ENCODE peak calls at places on chromosomes 1 and 21, in four cellular contexts. Y, K, X and J are unnamed samples.

GRCh38 chr1:55380313-55380970 is 165.3 kb upstream of the USP24 start:
- DNase-seq in Y (no peak), K (no peak), X (no peak), J (no peak)

GRCh38 chr1:229370601-229371021 is 27.8 kb upstream of the CCSAP start:
- DNase-seq in Y (no peak), X (no peak), K (no peak), J (no peak)

GRCh38 chr1:67332653-67333529 is 25.2 kb downstream of the IL12RB2 start:
- DNase-seq in Y (no peak), K (no peak), X (no peak), J (no peak)

GRCh38 chr1:3357526-3358297 is 96.8 kb upstream of the ARHGEF16 start:
- DNase-seq in X (no peak), K (no peak), Y (no peak), J (no peak)

GRCh38 chr1:151513626-151514101 is 2.5 kb downstream of the CGN start:
- DNase-seq in K (peak), X (no peak), Y (no peak), J (peak)

GRCh38 chr1:27831568-27832410 is 1.2 kb downstream of the PPP1R8 start:
- DNase-seq in K (no peak), Y (no peak), X (no peak), J (no peak)

GRCh38 chr1:102970496-102971078 is 137.7 kb downstream of the COL11A1 start:
- DNase-seq in X (no peak), Y (no peak), K (no peak), J (peak)

GRCh38 chr1:29931477-29932175 is 695.3 kb downstream of the PTPRU start:
- DNase-seq in K (no peak), Y (no peak), X (no peak), J (no peak)

GRCh38 chr1:2088434-2088833 is 38.2 kb downstream of the PRKCZ start:
- DNase-seq in X (no peak), Y (no peak), K (no peak), J (no peak)

GRCh38 chr1:23597635-23598388 is 38.5 kb upstream of the ID3 start:
- DNase-seq in Y (no peak), K (no peak), X (no peak), J (no peak)

GRCh38 chr1:94039871-94040569 is 80.9 kb downstream of the ABCA4 start:
- DNase-seq in X (no peak), K (no peak), Y (no peak), J (no peak)

GRCh38 chr1:215523128-215523861 is 43.8 kb upstream of the KCTD3 start:
- DNase-seq in K (no peak), Y (no peak), X (no peak), J (peak)

GRCh38 chr1:201551877-201552731 is 13.2 kb downstream of the NAV1 start:
- DNase-seq in X (no peak), K (no peak), Y (no peak), J (peak)

GRCh38 chr1:206004269-206004800 is 1.1 kb upstream of the RAB7B start:
- DNase-seq in Y (no peak), K (no peak), X (no peak), J (no peak)

GRCh38 chr1:210218047-210218446 is 14.5 kb upstream of the SERTAD4 start:
- DNase-seq in X (no peak), Y (no peak), K (no peak), J (peak)

GRCh38 chr1:42210421-42211133 is 46.0 kb upstream of the GUCA2A start:
- DNase-seq in Y (no peak), K (no peak), X (no peak), J (peak)

GRCh38 chr1:186915555-186915954 is 86.8 kb downstream of the PLA2G4A start:
- DNase-seq in K (no peak), X (no peak), Y (no peak), J (peak)

GRCh38 chr1:8687053-8687452 is 130.4 kb downstream of the RERE start:
- DNase-seq in K (no peak), Y (no peak), X (no peak), J (no peak)

GRCh38 chr1:25619101-25619890 is 2.7 kb downstream of the MAN1C1 start:
- DNase-seq in Y (no peak), K (peak), X (peak), J (peak)

GRCh38 chr1:43582162-43582566 is 51.5 kb downstream of the PTPRF start:
- DNase-seq in X (no peak), Y (no peak), K (peak), J (peak)

GRCh38 chr21:29499734-29500343 is 201.1 kb downstream of the BACH1 start:
- DNase-seq in K (no peak), X (no peak), Y (no peak), J (peak)

GRCh38 chr1:185595835-185596667 is 138.1 kb upstream of the HMCN1 start:
- DNase-seq in Y (peak), K (peak), X (peak), J (peak)

GRCh38 chr1:32915766-32916455 is 14.7 kb upstream of the TMEM54 start:
- DNase-seq in K (no peak), X (no peak), Y (no peak), J (no peak)

GRCh38 chr1:6822530-6823359 is 37.5 kb downstream of the CAMTA1 start:
- DNase-seq in Y (no peak), X (no peak), K (no peak), J (no peak)

GRCh38 chr1:207321790-207322530 is 482 bp downstream of the CD55 start:
- DNase-seq in Y (no peak), X (no peak), K (no peak), J (peak)

GRCh38 chr21:39927304-39927886 is 60.2 kb downstream of the PCP4 start:
- DNase-seq in Y (no peak), X (no peak), K (no peak), J (no peak)

GRCh38 chr1:247291161-247291560 is 35.3 kb downstream of the VN1R5 start:
- DNase-seq in X (no peak), Y (no peak), K (no peak), J (no peak)

GRCh38 chr1:2227341-2228156 is 570 bp upstream of the SKI start:
- DNase-seq in Y (peak), X (peak), K (peak), J (peak)

GRCh38 chr21:17853393-17854275 is 34.5 kb upstream of the C21orf91 start:
- DNase-seq in Y (no peak), X (no peak), K (no peak), J (no peak)

GRCh38 chr1:52631759-52632331 is 1.1 kb upstream of the SHISAL2A start:
- DNase-seq in X (no peak), K (no peak), Y (no peak), J (no peak)

GRCh38 chr1:204446413-204447111 is 34.9 kb upstream of the PPP1R15B start:
- DNase-seq in K (peak), Y (peak), X (peak), J (peak)

GRCh38 chr1:39711359-39712340 is 20.4 kb upstream of the HPCAL4 start:
- DNase-seq in K (no peak), X (no peak), Y (no peak), J (peak)

GRCh38 chr21:32312976-32313375 is 14.3 kb downstream of the MRAP start:
- DNase-seq in K (no peak), Y (no peak), X (no peak), J (no peak)

GRCh38 chr21:46051379-46051770 is 46.5 kb upstream of the COL6A2 start:
- DNase-seq in Y (no peak), X (no peak), K (no peak), J (no peak)

GRCh38 chr1:19445417-19446342 is 39.7 kb downstream of the CAPZB start:
- DNase-seq in K (no peak), Y (no peak), X (no peak), J (no peak)